ENCODE peak calls at places on chromosome 21, in six cellular contexts. N, L, P, G, C and Z are unnamed samples.

GRCh38 chr21:45555557-45556301 is 13.5 kb upstream of the SLC19A1 start:
- DNase-seq in G (no peak), C (peak), P (peak), L (no peak), N (peak), Z (peak)

GRCh38 chr21:14890141-14890540 is 174.7 kb downstream of the NRIP1 start:
- DNase-seq in L (no peak), C (no peak), G (no peak), N (no peak), P (no peak), Z (no peak)

GRCh38 chr21:46149205-46149901 is 6.0 kb downstream of the FTCD start:
- DNase-seq in N (no peak), C (peak), G (no peak), P (no peak), L (no peak), Z (no peak)

GRCh38 chr21:35649186-35649585 is 411.1 kb downstream of the SETD4 start:
- DNase-seq in C (no peak), G (no peak), L (no peak), P (no peak), N (no peak), Z (peak)

GRCh38 chr21:42525228-42525604 is 11.6 kb downstream of the SLC37A1 start:
- DNase-seq in L (no peak), C (no peak), N (no peak), G (no peak), P (peak), Z (no peak)

GRCh38 chr21:33470701-33471100 is 9.1 kb downstream of the TMEM50B start:
- DNase-seq in C (no peak), N (no peak), L (no peak), P (no peak), G (no peak), Z (no peak)

GRCh38 chr21:25234857-25235801 is 372.2 kb downstream of the MRPL39 start:
- DNase-seq in P (peak), L (no peak), G (no peak), N (no peak), C (no peak), Z (no peak)

GRCh38 chr21:33794586-33794985 is 121.0 kb downstream of the ATP5PO start:
- DNase-seq in L (no peak), P (no peak), C (no peak), G (no peak), N (no peak), Z (no peak)

GRCh38 chr21:45486443-45487160 is 55.6 kb downstream of the SLC19A1 start:
- DNase-seq in L (no peak), C (no peak), G (no peak), P (no peak), N (no peak), Z (no peak)

GRCh38 chr21:33281101-33281652 is 15.0 kb downstream of the IL10RB start:
- DNase-seq in G (no peak), N (no peak), P (no peak), C (no peak), L (no peak), Z (no peak)

GRCh38 chr21:33974513-33975468 is 59.2 kb upstream of the ATP5PO start:
- DNase-seq in N (no peak), C (no peak), L (no peak), P (no peak), G (no peak), Z (no peak)

GRCh38 chr21:32705139-32705538 is 22.7 kb downstream of the SYNJ1 start:
- DNase-seq in N (no peak), L (no peak), G (no peak), C (no peak), P (no peak), Z (no peak)

GRCh38 chr21:43777953-43778352 is 1.8 kb upstream of the CSTB start:
- DNase-seq in G (no peak), L (no peak), N (no peak), P (no peak), C (no peak), Z (no peak)

GRCh38 chr21:26881504-26882228 is 36.5 kb upstream of the ADAMTS1 start:
- DNase-seq in G (no peak), L (no peak), P (no peak), N (no peak), C (no peak), Z (no peak)

GRCh38 chr21:43988506-43989230 is 23.4 kb upstream of the TRAPPC10 start:
- DNase-seq in L (no peak), G (no peak), N (no peak), P (no peak), C (no peak), Z (no peak)

GRCh38 chr21:42691901-42692559 is 38.6 kb downstream of the PDE9A start:
- DNase-seq in G (no peak), C (no peak), N (no peak), P (no peak), L (no peak), Z (no peak)

GRCh38 chr21:42931560-42932235 is 6.3 kb upstream of the ERVH48-1 start:
- DNase-seq in G (no peak), P (no peak), L (no peak), N (no peak), C (no peak), Z (no peak)

GRCh38 chr21:45010096-45010495 is 64.3 kb upstream of the ADARB1 start:
- DNase-seq in C (no peak), L (no peak), G (peak), P (no peak), N (no peak), Z (no peak)

GRCh38 chr21:44089001-44089911 is 17.9 kb upstream of the PWP2 start:
- DNase-seq in G (no peak), L (no peak), P (no peak), C (no peak), N (peak), Z (no peak)

GRCh38 chr21:42086969-42087368 is 15.9 kb downstream of the UMODL1 start:
- DNase-seq in P (no peak), L (no peak), G (no peak), N (no peak), C (no peak), Z (no peak)

GRCh38 chr21:39611547-39612190 is 1.1 kb upstream of the B3GALT5 start:
- DNase-seq in L (no peak), G (no peak), N (no peak), P (no peak), C (no peak), Z (no peak)